ENCODE peak calls at places on chromosomes 4 and X, in nine cellular contexts. One of them, this sample, is unnamed.

GRCh38 chrX:105190252-105190853 is 30.1 kb downstream of the TEX13A start:
- DNase-seq in stomach: no peak
- DNase-seq in T-helper 9 cell: no peak
- DNase-seq in M059J: peak; percentile 8
- DNase-seq in ELR: peak; percentile 17
- DNase-seq in AML-193: no peak
- DNase-seq in body of pancreas: peak; percentile 29
- DNase-seq in activated naive CD4-positive, alpha-beta T cell treated with anti-CD3 and anti-CD28 coated beads for 36 hours: peak; percentile 19
- DNase-seq in activated T-helper 1 cell treated with Interleukin-2 at 50 U/mL for 16 hours: no peak
- DNase-seq in this sample: peak; percentile 9

GRCh38 chrX:8960809-8961413 is 73.0 kb downstream of the FAM9B start:
- DNase-seq in activated naive CD4-positive, alpha-beta T cell treated with anti-CD3 and anti-CD28 coated beads for 36 hours: no peak
- DNase-seq in M059J: peak; percentile 25
- DNase-seq in ELR: no peak
- DNase-seq in AML-193: no peak
- DNase-seq in T-helper 9 cell: no peak
- DNase-seq in stomach: no peak
- DNase-seq in body of pancreas: no peak
- DNase-seq in activated T-helper 1 cell treated with Interleukin-2 at 50 U/mL for 16 hours: no peak
- DNase-seq in this sample: no peak

GRCh38 chr4:142350886-142351285 is 495.2 kb downstream of the INPP4B start:
- DNase-seq in activated naive CD4-positive, alpha-beta T cell treated with anti-CD3 and anti-CD28 coated beads for 36 hours: no peak
- DNase-seq in M059J: no peak
- DNase-seq in ELR: no peak
- DNase-seq in T-helper 9 cell: no peak
- DNase-seq in AML-193: no peak
- DNase-seq in body of pancreas: no peak
- DNase-seq in stomach: no peak
- DNase-seq in activated T-helper 1 cell treated with Interleukin-2 at 50 U/mL for 16 hours: no peak
- DNase-seq in this sample: no peak

GRCh38 chr4:7894677-7895181 is 44.9 kb downstream of the AFAP1 start:
- DNase-seq in body of pancreas: no peak
- DNase-seq in M059J: no peak
- DNase-seq in ELR: no peak
- DNase-seq in activated T-helper 1 cell treated with Interleukin-2 at 50 U/mL for 16 hours: no peak
- DNase-seq in AML-193: no peak
- DNase-seq in stomach: no peak
- DNase-seq in activated naive CD4-positive, alpha-beta T cell treated with anti-CD3 and anti-CD28 coated beads for 36 hours: no peak
- DNase-seq in T-helper 9 cell: no peak
- DNase-seq in this sample: peak; percentile 92

GRCh38 chr4:5033266-5033945 is 14.1 kb upstream of the CYTL1 start:
- DNase-seq in AML-193: peak; percentile 65
- DNase-seq in stomach: no peak
- DNase-seq in body of pancreas: no peak
- DNase-seq in ELR: peak; percentile 10
- DNase-seq in M059J: peak; percentile 78
- DNase-seq in T-helper 9 cell: no peak
- DNase-seq in activated T-helper 1 cell treated with Interleukin-2 at 50 U/mL for 16 hours: no peak
- DNase-seq in activated naive CD4-positive, alpha-beta T cell treated with anti-CD3 and anti-CD28 coated beads for 36 hours: peak; percentile 5
- DNase-seq in this sample: no peak

GRCh38 chr4:169397762-169398161 is 127.0 kb upstream of the SH3RF1 start:
- DNase-seq in ELR: peak; percentile 53
- DNase-seq in T-helper 9 cell: no peak
- DNase-seq in activated T-helper 1 cell treated with Interleukin-2 at 50 U/mL for 16 hours: no peak
- DNase-seq in body of pancreas: no peak
- DNase-seq in M059J: no peak
- DNase-seq in AML-193: no peak
- DNase-seq in activated naive CD4-positive, alpha-beta T cell treated with anti-CD3 and anti-CD28 coated beads for 36 hours: no peak
- DNase-seq in stomach: no peak
- DNase-seq in this sample: no peak

GRCh38 chr4:153332936-153333335 is 11.6 kb upstream of the MND1 start:
- DNase-seq in activated naive CD4-positive, alpha-beta T cell treated with anti-CD3 and anti-CD28 coated beads for 36 hours: no peak
- DNase-seq in activated T-helper 1 cell treated with Interleukin-2 at 50 U/mL for 16 hours: no peak
- DNase-seq in M059J: no peak
- DNase-seq in body of pancreas: no peak
- DNase-seq in AML-193: no peak
- DNase-seq in ELR: peak; percentile 75
- DNase-seq in T-helper 9 cell: no peak
- DNase-seq in stomach: no peak
- DNase-seq in this sample: no peak

GRCh38 chrX:15567886-15568616 is 32.7 kb downstream of the ACE2 start:
- DNase-seq in ELR: peak; percentile 4
- DNase-seq in M059J: peak; percentile 34
- DNase-seq in body of pancreas: no peak
- DNase-seq in T-helper 9 cell: no peak
- DNase-seq in AML-193: peak; percentile 7
- DNase-seq in activated T-helper 1 cell treated with Interleukin-2 at 50 U/mL for 16 hours: no peak
- DNase-seq in activated naive CD4-positive, alpha-beta T cell treated with anti-CD3 and anti-CD28 coated beads for 36 hours: no peak
- DNase-seq in stomach: no peak
- DNase-seq in this sample: no peak